ENCODE peak calls at places on chromosomes 7 and 10, in four cellular contexts. N is aorta, U is GM06990, I is uterus. V is an unnamed sample. For H3K36me3, the result is how much of the 10 kb centered on the place peaks cover.

GRCh38 chr10:86346794-86347665 is 19.6 kb downstream of the GRID1 start:
- DNase-seq in N (peak), U (no peak), I (no peak), V (peak)

GRCh38 chr7:123410273-123410928 is 124.0 kb downstream of the IQUB start:
- DNase-seq in N (peak), U (no peak), I (peak), V (peak)

GRCh38 chr7:101875215-101875846 is 57.9 kb downstream of the CUX1 start:
- DNase-seq in N (no peak), U (no peak), I (no peak), V (no peak)

GRCh38 chr7:140005341-140005740 is 57.4 kb downstream of the PARP12 start:
- DNase-seq in N (no peak), U (no peak), I (no peak), V (no peak)

GRCh38 chr10:3065622-3066021 is 1.7 kb upstream of the PFKP start:
- DNase-seq in N (no peak), U (no peak), I (no peak), V (peak)

GRCh38 chr7:13742126-13742525 is 247.3 kb downstream of the ETV1 start:
- DNase-seq in N (no peak), U (no peak), I (no peak), V (no peak)

GRCh38 chr7:107891619-107892366 is 810 bp downstream of the DLD start:
- DNase-seq in N (no peak), U (no peak), I (no peak), V (no peak)

GRCh38 chr10:79318369-79318768 is 28.9 kb upstream of the PPIF start:
- DNase-seq in N (no peak), U (no peak), I (no peak), V (no peak)

GRCh38 chr10:109427421-109427820 is 495.9 kb downstream of the XPNPEP1 start:
- DNase-seq in N (no peak), U (no peak), I (no peak), V (no peak)

GRCh38 chr7:129969881-129970446 is 17.2 kb upstream of the UBE2H start:
- DNase-seq in N (no peak), U (no peak), I (peak), V (no peak)

GRCh38 chr7:8065356-8065813 is 96.8 kb downstream of the GLCCI1 start:
- DNase-seq in N (no peak), U (no peak), I (no peak), V (no peak)

GRCh38 chr7:158185653-158186052 is 402.0 kb downstream of the PTPRN2 start:
- DNase-seq in N (no peak), U (no peak), I (no peak), V (no peak)

GRCh38 chr10:95201736-95202135 is 7.7 kb downstream of the ACSM6 start:
- DNase-seq in N (no peak), U (no peak), I (no peak), V (no peak)

GRCh38 chr7:79268730-79269129 is 184.7 kb downstream of the MAGI2 start:
- DNase-seq in N (no peak), U (no peak), I (no peak), V (no peak)

GRCh38 chr7:80859272-80859970 is 59.4 kb downstream of the SEMA3C start:
- DNase-seq in N (peak), U (no peak), I (peak), V (peak)

GRCh38 chr7:116777613-116778380 is 84.6 kb upstream of the CAPZA2 start:
- DNase-seq in N (no peak), U (no peak), I (no peak), V (no peak)

GRCh38 chr10:14750900-14751575 is 23.7 kb downstream of the FAM107B start:
- DNase-seq in N (no peak), U (peak), I (no peak), V (peak)

GRCh38 chr7:27339478-27339877 is 96.9 kb downstream of the EVX1 start:
- DNase-seq in N (peak), U (no peak), I (no peak), V (no peak)

GRCh38 chr7:91784469-91784868 is 96.0 kb downstream of the MTERF1 start:
- DNase-seq in N (no peak), U (no peak), I (no peak), V (no peak)

GRCh38 chr7:142012825-142013506 is 17.3 kb downstream of the MGAM start:
- DNase-seq in N (no peak), U (no peak), I (no peak), V (no peak)

GRCh38 chr10:26859241-26860025 is 1.3 kb downstream of the ABI1 start:
- DNase-seq in N (no peak), U (no peak), I (no peak), V (no peak)

GRCh38 chr7:116988363-116988989 is 35.2 kb downstream of the ST7 start:
- DNase-seq in N (no peak), U (no peak), I (no peak), V (no peak)

GRCh38 chr10:123995082-123995460 is 98.3 kb downstream of the CHST15 start:
- DNase-seq in N (no peak), U (no peak), I (no peak), V (no peak)

GRCh38 chr10:119859422-119860258 is 13.0 kb downstream of the MCMBP start:
- DNase-seq in N (no peak), U (peak), I (no peak), V (no peak)

GRCh38 chr10:123485577-123485976 is 180.6 kb upstream of the GPR26 start:
- DNase-seq in N (no peak), U (no peak), I (no peak), V (no peak)

GRCh38 chr7:141974831-141975230 is 1.3 kb upstream of the TAS2R38 start:
- DNase-seq in N (no peak), U (no peak), I (no peak), V (no peak)

GRCh38 chr7:136549756-136550155 is 318.7 kb upstream of the CHRM2 start:
- DNase-seq in N (no peak), U (no peak), I (no peak), V (no peak)

GRCh38 chr7:107165341-107165740 is 3.5 kb upstream of the HBP1 start:
- DNase-seq in N (no peak), U (no peak), I (no peak), V (no peak)

GRCh38 chr10:60170250-60170649 is 219.4 kb downstream of the ANK3 start:
- DNase-seq in N (no peak), U (no peak), I (no peak), V (no peak)

GRCh38 chr7:80411621-80412020 is 100.2 kb downstream of the GNAT3 start:
- DNase-seq in N (no peak), U (no peak), I (no peak), V (no peak)

GRCh38 chr10:33260403-33261239 is 73.8 kb downstream of the NRP1 start:
- DNase-seq in N (no peak), U (no peak), I (no peak), V (no peak)

GRCh38 chr10:33258951-33259350 is 75.5 kb downstream of the NRP1 start:
- DNase-seq in N (no peak), U (no peak), I (no peak), V (no peak)

GRCh38 chr10:33263453-33263852 is 71.0 kb downstream of the NRP1 start:
- DNase-seq in N (no peak), U (no peak), I (no peak), V (no peak)

GRCh38 chr10:33265621-33266020 is 68.8 kb downstream of the NRP1 start:
- DNase-seq in N (no peak), U (peak), I (no peak), V (no peak)

GRCh38 chr10:33262871-33263270 is 71.6 kb downstream of the NRP1 start:
- DNase-seq in N (no peak), U (no peak), I (no peak), V (no peak)
- H3K36me3 ChIP-seq in N (under half), U (under half), I (under half), V (half or more)

DNA sequence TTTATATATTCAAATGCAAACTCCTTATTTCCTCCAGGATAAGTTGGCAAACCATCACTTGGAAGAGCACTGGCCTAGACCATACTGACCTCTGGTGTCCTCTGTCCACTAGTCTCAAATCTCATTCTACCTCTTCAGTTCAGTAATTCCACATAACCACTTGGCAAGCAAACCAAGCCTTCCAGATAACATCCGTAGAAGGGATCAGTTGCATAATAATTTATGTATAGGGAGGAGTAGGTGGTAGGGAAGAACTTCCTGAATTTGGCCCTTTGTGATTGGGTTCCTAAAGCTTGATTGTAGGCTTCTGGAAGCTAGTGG is 55.0 kb downstream of the WAC start:
- DNase-seq in N (no peak), U (no peak), I (no peak), V (no peak)
- H3K36me3 ChIP-seq in N (under half), U (under half), I (under half), V (under half)

GRCh38 chr7:66800591-66800990 is 60.1 kb downstream of the RABGEF1 start:
- DNase-seq in N (no peak), U (no peak), I (no peak), V (no peak)
- H3K36me3 ChIP-seq in N (under half), U (under half), I (under half), V (under half)

GRCh38 chr10:30443049-30443448 is 9.1 kb downstream of the MAP3K8 start:
- DNase-seq in N (no peak), U (no peak), I (no peak), V (no peak)

GRCh38 chr10:30441974-30442606 is 8.1 kb downstream of the MAP3K8 start:
- DNase-seq in N (peak), U (no peak), I (no peak), V (no peak)

GRCh38 chr10:30445716-30446115 is 11.7 kb downstream of the MAP3K8 start:
- DNase-seq in N (no peak), U (no peak), I (no peak), V (no peak)

GRCh38 chr10:30447125-30447799 is 13.3 kb downstream of the MAP3K8 start:
- DNase-seq in N (no peak), U (no peak), I (no peak), V (no peak)
- H3K36me3 ChIP-seq in N (under half), U (under half), I (under half), V (half or more)

DNA sequence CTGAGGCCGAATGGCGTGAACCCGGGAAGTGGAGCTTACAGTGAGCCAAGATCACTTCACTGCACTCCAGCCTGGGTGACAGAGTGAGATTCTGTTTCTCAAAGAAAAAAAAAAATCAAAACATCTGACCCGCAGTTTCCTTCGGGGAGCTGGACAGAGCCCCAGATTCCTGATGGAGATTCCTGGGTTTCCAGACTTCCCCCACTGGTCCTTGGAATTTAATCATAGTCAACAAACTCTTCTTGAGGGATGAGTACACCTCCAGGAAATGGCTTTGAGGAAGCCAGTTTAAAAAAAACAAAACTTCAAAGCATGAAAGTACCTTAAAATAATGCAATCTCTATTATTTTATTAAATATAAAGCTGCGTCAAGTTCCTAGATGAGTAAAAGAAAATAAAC is 1.1 kb upstream of the MAD1L1 start:
- DNase-seq in N (no peak), U (no peak), I (no peak), V (no peak)
- H3K36me3 ChIP-seq in N (under half), U (under half), I (under half), V (under half)

GRCh38 chr7:151073990-151074389 is 6.6 kb downstream of the FASTK start:
- DNase-seq in N (no peak), U (no peak), I (no peak), V (no peak)
- H3K36me3 ChIP-seq in N (under half), U (half or more), I (under half), V (under half)

GRCh38 chr7:50640256-50640655 is 75.1 kb upstream of the DDC start:
- DNase-seq in N (no peak), U (no peak), I (no peak), V (no peak)
- H3K36me3 ChIP-seq in N (under half), U (under half), I (under half), V (under half)